ENCODE peak calls at places on chromosomes 13 and 19, in nine cellular contexts. One of them, this sample, is unnamed.

GRCh38 chr13:114128624-114129522 is 3.5 kb downstream of the RASA3 start:
- DNase-seq in WERI-Rb-1: no peak
- DNase-seq in NCI-H1105: no peak
- DNase-seq in activated naive CD4-positive, alpha-beta T cell treated with anti-CD3 and anti-CD28 coated beads for 36 hours: peak
- DNase-seq in C1 segment of cervical spinal cord: no peak
- DNase-seq in uterus: peak
- DNase-seq in NCI-H82: no peak
- DNase-seq in RPMI7951: peak
- DNase-seq in activated CD4-positive, alpha-beta T cell treated with anti-CD3 and anti-CD28 coated beads, Interleukin-2, amount 50 U/mL, for 4 hours: peak
- DNase-seq in this sample: peak

GRCh38 chr13:20441879-20442278 is 83.8 kb downstream of the CRYL1 start:
- DNase-seq in C1 segment of cervical spinal cord: no peak
- DNase-seq in activated CD4-positive, alpha-beta T cell treated with anti-CD3 and anti-CD28 coated beads, Interleukin-2, amount 50 U/mL, for 4 hours: no peak
- DNase-seq in RPMI7951: peak
- DNase-seq in NCI-H82: no peak
- DNase-seq in NCI-H1105: no peak
- DNase-seq in WERI-Rb-1: no peak
- DNase-seq in activated naive CD4-positive, alpha-beta T cell treated with anti-CD3 and anti-CD28 coated beads for 36 hours: no peak
- DNase-seq in uterus: no peak
- DNase-seq in this sample: no peak

GRCh38 chr19:44207126-44207803 is 5.1 kb upstream of the ZNF227 start:
- DNase-seq in WERI-Rb-1: peak
- DNase-seq in activated CD4-positive, alpha-beta T cell treated with anti-CD3 and anti-CD28 coated beads, Interleukin-2, amount 50 U/mL, for 4 hours: peak
- DNase-seq in RPMI7951: peak
- DNase-seq in NCI-H1105: peak
- DNase-seq in activated naive CD4-positive, alpha-beta T cell treated with anti-CD3 and anti-CD28 coated beads for 36 hours: peak
- DNase-seq in NCI-H82: peak
- DNase-seq in uterus: peak
- DNase-seq in C1 segment of cervical spinal cord: peak
- DNase-seq in this sample: peak

GRCh38 chr13:27997904-27998522 is 9.5 kb upstream of the URAD start:
- DNase-seq in NCI-H82: peak
- DNase-seq in RPMI7951: peak
- DNase-seq in C1 segment of cervical spinal cord: no peak
- DNase-seq in activated naive CD4-positive, alpha-beta T cell treated with anti-CD3 and anti-CD28 coated beads for 36 hours: peak
- DNase-seq in WERI-Rb-1: peak
- DNase-seq in NCI-H1105: no peak
- DNase-seq in uterus: no peak
- DNase-seq in activated CD4-positive, alpha-beta T cell treated with anti-CD3 and anti-CD28 coated beads, Interleukin-2, amount 50 U/mL, for 4 hours: no peak
- DNase-seq in this sample: no peak

GRCh38 chr13:108657520-108657919 is 28.1 kb downstream of the MYO16 start:
- DNase-seq in C1 segment of cervical spinal cord: no peak
- DNase-seq in NCI-H82: no peak
- DNase-seq in RPMI7951: no peak
- DNase-seq in activated naive CD4-positive, alpha-beta T cell treated with anti-CD3 and anti-CD28 coated beads for 36 hours: no peak
- DNase-seq in NCI-H1105: no peak
- DNase-seq in activated CD4-positive, alpha-beta T cell treated with anti-CD3 and anti-CD28 coated beads, Interleukin-2, amount 50 U/mL, for 4 hours: no peak
- DNase-seq in WERI-Rb-1: no peak
- DNase-seq in uterus: no peak
- DNase-seq in this sample: no peak

GRCh38 chr19:19468424-19469050 is 46.8 kb downstream of the TSSK6 start:
- DNase-seq in activated naive CD4-positive, alpha-beta T cell treated with anti-CD3 and anti-CD28 coated beads for 36 hours: no peak
- DNase-seq in NCI-H82: no peak
- DNase-seq in uterus: no peak
- DNase-seq in RPMI7951: peak
- DNase-seq in WERI-Rb-1: no peak
- DNase-seq in C1 segment of cervical spinal cord: no peak
- DNase-seq in activated CD4-positive, alpha-beta T cell treated with anti-CD3 and anti-CD28 coated beads, Interleukin-2, amount 50 U/mL, for 4 hours: no peak
- DNase-seq in NCI-H1105: no peak
- DNase-seq in this sample: no peak

GRCh38 chr19:13763300-13763699 is 1.0 kb upstream of the MRI1 start:
- DNase-seq in RPMI7951: no peak
- DNase-seq in activated naive CD4-positive, alpha-beta T cell treated with anti-CD3 and anti-CD28 coated beads for 36 hours: no peak
- DNase-seq in NCI-H1105: no peak
- DNase-seq in activated CD4-positive, alpha-beta T cell treated with anti-CD3 and anti-CD28 coated beads, Interleukin-2, amount 50 U/mL, for 4 hours: no peak
- DNase-seq in WERI-Rb-1: no peak
- DNase-seq in uterus: no peak
- DNase-seq in NCI-H82: no peak
- DNase-seq in C1 segment of cervical spinal cord: no peak
- DNase-seq in this sample: no peak

GRCh38 chr19:32895384-32895783 is 25.8 kb upstream of the SLC7A9 start:
- DNase-seq in RPMI7951: no peak
- DNase-seq in WERI-Rb-1: no peak
- DNase-seq in activated naive CD4-positive, alpha-beta T cell treated with anti-CD3 and anti-CD28 coated beads for 36 hours: no peak
- DNase-seq in activated CD4-positive, alpha-beta T cell treated with anti-CD3 and anti-CD28 coated beads, Interleukin-2, amount 50 U/mL, for 4 hours: no peak
- DNase-seq in NCI-H82: no peak
- DNase-seq in NCI-H1105: no peak
- DNase-seq in uterus: no peak
- DNase-seq in C1 segment of cervical spinal cord: no peak
- DNase-seq in this sample: no peak

GRCh38 chr13:30338952-30339351 is 31.6 kb upstream of the KATNAL1 start:
- DNase-seq in NCI-H82: no peak
- DNase-seq in activated naive CD4-positive, alpha-beta T cell treated with anti-CD3 and anti-CD28 coated beads for 36 hours: no peak
- DNase-seq in uterus: no peak
- DNase-seq in activated CD4-positive, alpha-beta T cell treated with anti-CD3 and anti-CD28 coated beads, Interleukin-2, amount 50 U/mL, for 4 hours: no peak
- DNase-seq in C1 segment of cervical spinal cord: no peak
- DNase-seq in WERI-Rb-1: no peak
- DNase-seq in RPMI7951: no peak
- DNase-seq in NCI-H1105: no peak
- DNase-seq in this sample: no peak

GRCh38 chr19:47056416-47056815 is 8.0 kb upstream of the TMEM160 start:
- DNase-seq in NCI-H82: peak
- DNase-seq in WERI-Rb-1: peak
- DNase-seq in uterus: no peak
- DNase-seq in NCI-H1105: peak
- DNase-seq in RPMI7951: no peak
- DNase-seq in C1 segment of cervical spinal cord: no peak
- DNase-seq in activated CD4-positive, alpha-beta T cell treated with anti-CD3 and anti-CD28 coated beads, Interleukin-2, amount 50 U/mL, for 4 hours: no peak
- DNase-seq in activated naive CD4-positive, alpha-beta T cell treated with anti-CD3 and anti-CD28 coated beads for 36 hours: no peak
- DNase-seq in this sample: no peak

GRCh38 chr13:103671547-103671946 is 605.3 kb upstream of the SLC10A2 start:
- DNase-seq in NCI-H1105: no peak
- DNase-seq in C1 segment of cervical spinal cord: no peak
- DNase-seq in RPMI7951: no peak
- DNase-seq in uterus: no peak
- DNase-seq in activated naive CD4-positive, alpha-beta T cell treated with anti-CD3 and anti-CD28 coated beads for 36 hours: no peak
- DNase-seq in WERI-Rb-1: peak
- DNase-seq in activated CD4-positive, alpha-beta T cell treated with anti-CD3 and anti-CD28 coated beads, Interleukin-2, amount 50 U/mL, for 4 hours: no peak
- DNase-seq in NCI-H82: peak
- DNase-seq in this sample: no peak

GRCh38 chr19:35882074-35882832 is 13.9 kb downstream of the APLP1 start:
- DNase-seq in C1 segment of cervical spinal cord: no peak
- DNase-seq in uterus: peak
- DNase-seq in WERI-Rb-1: peak
- DNase-seq in NCI-H82: peak
- DNase-seq in RPMI7951: peak
- DNase-seq in activated CD4-positive, alpha-beta T cell treated with anti-CD3 and anti-CD28 coated beads, Interleukin-2, amount 50 U/mL, for 4 hours: no peak
- DNase-seq in NCI-H1105: peak
- DNase-seq in activated naive CD4-positive, alpha-beta T cell treated with anti-CD3 and anti-CD28 coated beads for 36 hours: peak
- DNase-seq in this sample: no peak

GRCh38 chr19:13154241-13154778 is 4.1 kb downstream of the IER2 start:
- DNase-seq in NCI-H1105: no peak
- DNase-seq in RPMI7951: peak
- DNase-seq in activated naive CD4-positive, alpha-beta T cell treated with anti-CD3 and anti-CD28 coated beads for 36 hours: peak
- DNase-seq in activated CD4-positive, alpha-beta T cell treated with anti-CD3 and anti-CD28 coated beads, Interleukin-2, amount 50 U/mL, for 4 hours: peak
- DNase-seq in NCI-H82: peak
- DNase-seq in WERI-Rb-1: peak
- DNase-seq in C1 segment of cervical spinal cord: peak
- DNase-seq in uterus: peak
- DNase-seq in this sample: peak

GRCh38 chr19:7831452-7831851 is 1.4 kb downstream of the EVI5L start:
- DNase-seq in activated CD4-positive, alpha-beta T cell treated with anti-CD3 and anti-CD28 coated beads, Interleukin-2, amount 50 U/mL, for 4 hours: no peak
- DNase-seq in C1 segment of cervical spinal cord: no peak
- DNase-seq in uterus: no peak
- DNase-seq in NCI-H1105: no peak
- DNase-seq in WERI-Rb-1: peak
- DNase-seq in activated naive CD4-positive, alpha-beta T cell treated with anti-CD3 and anti-CD28 coated beads for 36 hours: no peak
- DNase-seq in NCI-H82: peak
- DNase-seq in RPMI7951: no peak
- DNase-seq in this sample: no peak

GRCh38 chr13:107284168-107284567 is 716.2 kb upstream of the ARGLU1 start:
- DNase-seq in C1 segment of cervical spinal cord: no peak
- DNase-seq in NCI-H82: no peak
- DNase-seq in WERI-Rb-1: no peak
- DNase-seq in activated naive CD4-positive, alpha-beta T cell treated with anti-CD3 and anti-CD28 coated beads for 36 hours: no peak
- DNase-seq in RPMI7951: no peak
- DNase-seq in uterus: no peak
- DNase-seq in NCI-H1105: no peak
- DNase-seq in activated CD4-positive, alpha-beta T cell treated with anti-CD3 and anti-CD28 coated beads, Interleukin-2, amount 50 U/mL, for 4 hours: no peak
- DNase-seq in this sample: no peak

GRCh38 chr13:42137856-42138537 is 89.5 kb downstream of the DGKH start:
- DNase-seq in activated naive CD4-positive, alpha-beta T cell treated with anti-CD3 and anti-CD28 coated beads for 36 hours: no peak
- DNase-seq in RPMI7951: no peak
- DNase-seq in activated CD4-positive, alpha-beta T cell treated with anti-CD3 and anti-CD28 coated beads, Interleukin-2, amount 50 U/mL, for 4 hours: no peak
- DNase-seq in NCI-H82: no peak
- DNase-seq in uterus: no peak
- DNase-seq in C1 segment of cervical spinal cord: no peak
- DNase-seq in NCI-H1105: no peak
- DNase-seq in WERI-Rb-1: no peak
- DNase-seq in this sample: no peak

GRCh38 chr13:47334173-47334572 is 437.3 kb upstream of the HTR2A start:
- DNase-seq in activated CD4-positive, alpha-beta T cell treated with anti-CD3 and anti-CD28 coated beads, Interleukin-2, amount 50 U/mL, for 4 hours: no peak
- DNase-seq in uterus: peak
- DNase-seq in RPMI7951: peak
- DNase-seq in C1 segment of cervical spinal cord: no peak
- DNase-seq in activated naive CD4-positive, alpha-beta T cell treated with anti-CD3 and anti-CD28 coated beads for 36 hours: no peak
- DNase-seq in WERI-Rb-1: no peak
- DNase-seq in NCI-H82: no peak
- DNase-seq in NCI-H1105: no peak
- DNase-seq in this sample: peak

GRCh38 chr19:16244091-16244490 is 46.4 kb downstream of the AP1M1 start:
- DNase-seq in activated naive CD4-positive, alpha-beta T cell treated with anti-CD3 and anti-CD28 coated beads for 36 hours: no peak
- DNase-seq in NCI-H82: no peak
- DNase-seq in C1 segment of cervical spinal cord: no peak
- DNase-seq in RPMI7951: no peak
- DNase-seq in uterus: no peak
- DNase-seq in NCI-H1105: no peak
- DNase-seq in activated CD4-positive, alpha-beta T cell treated with anti-CD3 and anti-CD28 coated beads, Interleukin-2, amount 50 U/mL, for 4 hours: no peak
- DNase-seq in WERI-Rb-1: no peak
- DNase-seq in this sample: peak

GRCh38 chr19:53192771-53193533 is at the start of gene ZNF665:
- DNase-seq in RPMI7951: peak
- DNase-seq in WERI-Rb-1: peak
- DNase-seq in uterus: peak
- DNase-seq in activated naive CD4-positive, alpha-beta T cell treated with anti-CD3 and anti-CD28 coated beads for 36 hours: peak
- DNase-seq in activated CD4-positive, alpha-beta T cell treated with anti-CD3 and anti-CD28 coated beads, Interleukin-2, amount 50 U/mL, for 4 hours: peak
- DNase-seq in NCI-H1105: peak
- DNase-seq in C1 segment of cervical spinal cord: peak
- DNase-seq in NCI-H82: peak
- DNase-seq in this sample: peak

GRCh38 chr13:92823059-92823458 is 403.5 kb upstream of the GPC6 start:
- DNase-seq in uterus: no peak
- DNase-seq in RPMI7951: no peak
- DNase-seq in NCI-H1105: peak
- DNase-seq in NCI-H82: no peak
- DNase-seq in C1 segment of cervical spinal cord: no peak
- DNase-seq in activated naive CD4-positive, alpha-beta T cell treated with anti-CD3 and anti-CD28 coated beads for 36 hours: no peak
- DNase-seq in WERI-Rb-1: no peak
- DNase-seq in activated CD4-positive, alpha-beta T cell treated with anti-CD3 and anti-CD28 coated beads, Interleukin-2, amount 50 U/mL, for 4 hours: no peak
- DNase-seq in this sample: no peak

GRCh38 chr19:29837448-29837961 is 25.7 kb downstream of the CCNE1 start:
- DNase-seq in uterus: no peak
- DNase-seq in RPMI7951: no peak
- DNase-seq in NCI-H82: no peak
- DNase-seq in NCI-H1105: no peak
- DNase-seq in activated naive CD4-positive, alpha-beta T cell treated with anti-CD3 and anti-CD28 coated beads for 36 hours: peak
- DNase-seq in C1 segment of cervical spinal cord: no peak
- DNase-seq in WERI-Rb-1: no peak
- DNase-seq in activated CD4-positive, alpha-beta T cell treated with anti-CD3 and anti-CD28 coated beads, Interleukin-2, amount 50 U/mL, for 4 hours: peak
- DNase-seq in this sample: no peak

GRCh38 chr13:113562085-113562749 is 22.3 kb upstream of the TFDP1 start:
- DNase-seq in uterus: peak
- DNase-seq in WERI-Rb-1: peak
- DNase-seq in NCI-H1105: peak
- DNase-seq in RPMI7951: peak
- DNase-seq in activated CD4-positive, alpha-beta T cell treated with anti-CD3 and anti-CD28 coated beads, Interleukin-2, amount 50 U/mL, for 4 hours: peak
- DNase-seq in NCI-H82: peak
- DNase-seq in activated naive CD4-positive, alpha-beta T cell treated with anti-CD3 and anti-CD28 coated beads for 36 hours: peak
- DNase-seq in C1 segment of cervical spinal cord: no peak
- DNase-seq in this sample: no peak

GRCh38 chr19:8302734-8303133 is 5.4 kb downstream of the CD320 start:
- DNase-seq in activated CD4-positive, alpha-beta T cell treated with anti-CD3 and anti-CD28 coated beads, Interleukin-2, amount 50 U/mL, for 4 hours: no peak
- DNase-seq in NCI-H1105: no peak
- DNase-seq in RPMI7951: no peak
- DNase-seq in WERI-Rb-1: no peak
- DNase-seq in activated naive CD4-positive, alpha-beta T cell treated with anti-CD3 and anti-CD28 coated beads for 36 hours: peak
- DNase-seq in C1 segment of cervical spinal cord: no peak
- DNase-seq in uterus: no peak
- DNase-seq in NCI-H82: no peak
- DNase-seq in this sample: no peak

GRCh38 chr19:19820774-19821315 is 705 bp downstream of the ZNF506 start:
- DNase-seq in NCI-H1105: no peak
- DNase-seq in activated CD4-positive, alpha-beta T cell treated with anti-CD3 and anti-CD28 coated beads, Interleukin-2, amount 50 U/mL, for 4 hours: no peak
- DNase-seq in activated naive CD4-positive, alpha-beta T cell treated with anti-CD3 and anti-CD28 coated beads for 36 hours: peak
- DNase-seq in RPMI7951: peak
- DNase-seq in NCI-H82: no peak
- DNase-seq in WERI-Rb-1: no peak
- DNase-seq in C1 segment of cervical spinal cord: no peak
- DNase-seq in uterus: no peak
- DNase-seq in this sample: no peak

GRCh38 chr19:38304866-38305429 is 897 bp downstream of the C19orf33 start:
- DNase-seq in NCI-H1105: peak
- DNase-seq in WERI-Rb-1: peak
- DNase-seq in activated naive CD4-positive, alpha-beta T cell treated with anti-CD3 and anti-CD28 coated beads for 36 hours: no peak
- DNase-seq in uterus: no peak
- DNase-seq in NCI-H82: peak
- DNase-seq in activated CD4-positive, alpha-beta T cell treated with anti-CD3 and anti-CD28 coated beads, Interleukin-2, amount 50 U/mL, for 4 hours: no peak
- DNase-seq in RPMI7951: no peak
- DNase-seq in C1 segment of cervical spinal cord: no peak
- DNase-seq in this sample: no peak

GRCh38 chr13:48813518-48813917 is 159.8 kb downstream of the CYSLTR2 start:
- DNase-seq in activated naive CD4-positive, alpha-beta T cell treated with anti-CD3 and anti-CD28 coated beads for 36 hours: no peak
- DNase-seq in C1 segment of cervical spinal cord: no peak
- DNase-seq in RPMI7951: no peak
- DNase-seq in NCI-H1105: no peak
- DNase-seq in WERI-Rb-1: no peak
- DNase-seq in NCI-H82: no peak
- DNase-seq in uterus: no peak
- DNase-seq in activated CD4-positive, alpha-beta T cell treated with anti-CD3 and anti-CD28 coated beads, Interleukin-2, amount 50 U/mL, for 4 hours: no peak
- DNase-seq in this sample: no peak

GRCh38 chr13:73168226-73168992 is 109.6 kb downstream of the KLF5 start:
- DNase-seq in activated naive CD4-positive, alpha-beta T cell treated with anti-CD3 and anti-CD28 coated beads for 36 hours: peak
- DNase-seq in uterus: no peak
- DNase-seq in NCI-H82: no peak
- DNase-seq in NCI-H1105: no peak
- DNase-seq in WERI-Rb-1: no peak
- DNase-seq in C1 segment of cervical spinal cord: no peak
- DNase-seq in RPMI7951: no peak
- DNase-seq in activated CD4-positive, alpha-beta T cell treated with anti-CD3 and anti-CD28 coated beads, Interleukin-2, amount 50 U/mL, for 4 hours: no peak
- DNase-seq in this sample: no peak

GRCh38 chr19:28349604-28350003 is 863.3 kb downstream of the UQCRFS1 start:
- DNase-seq in NCI-H82: no peak
- DNase-seq in RPMI7951: no peak
- DNase-seq in activated CD4-positive, alpha-beta T cell treated with anti-CD3 and anti-CD28 coated beads, Interleukin-2, amount 50 U/mL, for 4 hours: no peak
- DNase-seq in C1 segment of cervical spinal cord: no peak
- DNase-seq in activated naive CD4-positive, alpha-beta T cell treated with anti-CD3 and anti-CD28 coated beads for 36 hours: no peak
- DNase-seq in WERI-Rb-1: no peak
- DNase-seq in NCI-H1105: no peak
- DNase-seq in uterus: no peak
- DNase-seq in this sample: no peak

GRCh38 chr13:45055902-45056648 is 64.2 kb upstream of the GTF2F2 start:
- DNase-seq in RPMI7951: peak
- DNase-seq in NCI-H82: peak
- DNase-seq in activated CD4-positive, alpha-beta T cell treated with anti-CD3 and anti-CD28 coated beads, Interleukin-2, amount 50 U/mL, for 4 hours: no peak
- DNase-seq in activated naive CD4-positive, alpha-beta T cell treated with anti-CD3 and anti-CD28 coated beads for 36 hours: peak
- DNase-seq in WERI-Rb-1: peak
- DNase-seq in uterus: peak
- DNase-seq in C1 segment of cervical spinal cord: no peak
- DNase-seq in NCI-H1105: no peak
- DNase-seq in this sample: no peak

GRCh38 chr13:64640002-64640401 is 2590.1 kb downstream of the PCDH9 start:
- DNase-seq in C1 segment of cervical spinal cord: no peak
- DNase-seq in activated naive CD4-positive, alpha-beta T cell treated with anti-CD3 and anti-CD28 coated beads for 36 hours: no peak
- DNase-seq in NCI-H1105: peak
- DNase-seq in NCI-H82: no peak
- DNase-seq in RPMI7951: no peak
- DNase-seq in activated CD4-positive, alpha-beta T cell treated with anti-CD3 and anti-CD28 coated beads, Interleukin-2, amount 50 U/mL, for 4 hours: no peak
- DNase-seq in uterus: no peak
- DNase-seq in WERI-Rb-1: no peak
- DNase-seq in this sample: no peak

GRCh38 chr13:51726446-51727185 is 77.3 kb downstream of the DHRS12 start:
- DNase-seq in WERI-Rb-1: no peak
- DNase-seq in C1 segment of cervical spinal cord: no peak
- DNase-seq in NCI-H1105: no peak
- DNase-seq in NCI-H82: no peak
- DNase-seq in RPMI7951: peak
- DNase-seq in activated CD4-positive, alpha-beta T cell treated with anti-CD3 and anti-CD28 coated beads, Interleukin-2, amount 50 U/mL, for 4 hours: no peak
- DNase-seq in uterus: no peak
- DNase-seq in activated naive CD4-positive, alpha-beta T cell treated with anti-CD3 and anti-CD28 coated beads for 36 hours: no peak
- DNase-seq in this sample: no peak